ENCODE peak calls at places on chromosomes 12 and 14, in five cellular contexts. X is CD8-positive, alpha-beta memory T cell; H is thyroid gland; L is ovary; Z is body of pancreas. W is an unnamed sample. For H3K4me1, the result is how much of the 10 kb centered on the place peaks cover.

GRCh38 chr12:121050725-121051124 is 11.7 kb upstream of the OASL start:
- DNase-seq in X (no peak), H (no peak), L (no peak), Z (no peak), W (no peak)

GRCh38 chr12:11500222-11500860 is 105.0 kb upstream of the PRB2 start:
- DNase-seq in X (peak), H (peak), L (peak), Z (peak), W (peak)

GRCh38 chr12:52278931-52279682 is 4.7 kb downstream of the KRT86 start:
- DNase-seq in X (peak), H (peak), L (peak), Z (peak), W (peak)

GRCh38 chr14:69518341-69519101 is 34.0 kb downstream of the PLEKHD1 start:
- DNase-seq in X (no peak), H (peak), L (no peak), Z (no peak), W (no peak)

GRCh38 chr12:109440851-109441490 is 36.1 kb downstream of the KCTD10 start:
- DNase-seq in X (no peak), H (no peak), L (no peak), Z (peak), W (peak)

GRCh38 chr12:42482820-42483533 is 106.6 kb downstream of the PRICKLE1 start:
- DNase-seq in X (peak), H (peak), L (peak), Z (peak), W (peak)

GRCh38 chr12:2344892-2345291 is 292.1 kb downstream of the CACNA1C start:
- DNase-seq in X (no peak), H (no peak), L (no peak), Z (no peak), W (no peak)

GRCh38 chr12:100520048-100520769 is 46.5 kb downstream of the NR1H4 start:
- DNase-seq in X (no peak), H (no peak), L (no peak), Z (no peak), W (no peak)

GRCh38 chr14:31947680-31948580 is 129.2 kb upstream of the ARHGAP5 start:
- DNase-seq in X (no peak), H (no peak), L (no peak), Z (no peak), W (no peak)

GRCh38 chr12:84732941-84733340 is 179.7 kb downstream of the SLC6A15 start:
- DNase-seq in X (no peak), H (no peak), L (no peak), Z (no peak), W (no peak)

GRCh38 chr14:66496911-66497310 is 10.7 kb downstream of the CCDC196 start:
- DNase-seq in X (no peak), H (no peak), L (no peak), Z (no peak), W (no peak)

GRCh38 chr12:53737951-53738833 is 10.9 kb upstream of the CALCOCO1 start:
- DNase-seq in X (peak), H (peak), L (no peak), Z (no peak), W (peak)
- H3K4me3 ChIP-seq in X (peak), H (no peak), L (no peak), Z (no peak), W (no peak)

GRCh38 chr12:67482751-67483661 is 165.5 kb upstream of the DYRK2 start:
- DNase-seq in X (peak), H (peak), L (peak), Z (peak), W (peak)
- H3K27ac ChIP-seq in X (no peak), H (no peak), L (no peak), Z (no peak), W (peak)

DNA sequence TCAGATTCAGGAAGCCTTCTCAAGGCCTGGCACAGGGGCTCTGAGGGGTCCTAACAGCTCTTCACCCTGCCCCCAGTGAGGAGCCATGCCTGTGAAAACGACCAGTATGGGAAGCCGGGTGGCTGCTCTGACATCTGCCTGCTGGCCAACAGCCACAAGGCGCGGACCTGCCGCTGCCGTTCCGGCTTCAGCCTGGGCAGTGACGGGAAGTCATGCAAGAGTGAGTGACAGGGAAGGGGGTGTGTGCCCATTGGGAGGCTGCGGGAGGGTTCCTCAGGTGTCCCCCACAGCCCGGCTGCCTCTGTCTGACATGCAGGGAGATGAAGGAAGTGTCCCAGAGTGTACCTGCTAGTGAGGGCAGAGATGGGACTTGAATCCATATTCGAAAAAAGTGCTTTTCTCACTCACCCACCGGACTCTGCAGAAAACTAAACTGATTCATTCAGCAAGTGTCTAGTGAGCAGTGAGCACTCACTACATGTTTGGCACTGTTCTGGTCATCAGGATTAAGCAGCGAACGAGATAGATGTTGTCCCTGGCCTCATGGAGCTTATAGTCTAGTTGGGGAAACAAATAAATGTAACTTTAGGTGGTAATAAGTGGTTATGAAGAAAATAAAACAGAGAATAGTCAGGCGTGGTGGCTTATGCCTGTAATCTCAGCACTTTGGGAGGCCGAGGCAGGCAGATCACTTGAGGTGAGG is 9.4 kb upstream of the LRP1-AS start:
- DNase-seq in X (no peak), H (no peak), L (no peak), Z (no peak), W (no peak)
- H3K4me1 ChIP-seq in X (under half), H (under half), L (under half), Z (under half), W (under half)

DNA sequence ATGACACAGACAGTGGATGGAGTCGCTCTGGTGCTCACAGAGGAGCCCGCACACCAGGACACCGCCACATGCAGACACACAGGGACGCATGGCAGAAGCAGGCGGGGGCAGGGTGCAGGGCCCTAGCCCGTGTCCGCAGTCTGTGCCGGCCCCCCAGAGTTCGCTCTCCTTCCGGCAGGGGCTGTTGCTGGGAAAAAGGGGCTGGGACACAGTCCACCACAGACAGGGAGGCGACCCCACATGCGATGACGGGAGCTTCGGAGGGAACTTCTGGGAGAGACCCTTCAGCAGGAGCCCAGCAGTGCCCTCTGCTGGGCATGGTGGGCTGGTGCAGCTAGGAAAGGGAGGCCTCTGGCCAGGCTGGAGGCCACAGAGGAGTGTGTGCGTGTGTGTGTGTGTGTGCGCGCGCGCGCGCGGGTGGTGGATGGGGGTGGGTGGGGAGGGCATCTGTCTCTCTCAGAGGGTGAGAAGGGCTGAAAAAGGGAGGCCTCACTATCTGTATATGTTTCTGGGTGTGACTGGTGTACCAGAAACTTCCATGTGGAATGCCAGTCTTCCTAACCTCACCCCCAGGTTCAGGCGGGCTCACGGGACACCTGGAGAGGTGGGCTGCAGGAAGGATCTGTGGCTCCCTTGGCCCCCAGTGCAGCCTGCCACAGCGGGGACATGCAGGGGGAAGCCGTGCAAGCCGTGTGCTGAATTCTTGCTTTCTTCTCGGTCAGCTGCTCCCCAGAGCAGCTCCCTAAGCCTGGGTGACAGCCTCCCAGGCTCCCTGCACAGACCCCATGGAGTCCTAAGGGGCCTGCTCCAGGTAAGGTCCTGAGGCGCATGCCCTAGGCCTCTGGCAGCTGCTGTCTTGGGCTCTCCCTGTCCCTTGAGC is 60.7 kb downstream of the PLEKHG3 start:
- DNase-seq in X (peak), H (peak), L (peak), Z (peak), W (peak)
- H3K4me3 ChIP-seq in X (no peak), H (no peak), L (no peak), Z (no peak), W (no peak)

GRCh38 chr12:54306925-54307731 is 6.3 kb upstream of the NFE2 start:
- DNase-seq in X (peak), H (peak), L (peak), Z (peak), W (peak)
- H3K27ac ChIP-seq in X (no peak), H (no peak), L (no peak), Z (no peak), W (no peak)

DNA sequence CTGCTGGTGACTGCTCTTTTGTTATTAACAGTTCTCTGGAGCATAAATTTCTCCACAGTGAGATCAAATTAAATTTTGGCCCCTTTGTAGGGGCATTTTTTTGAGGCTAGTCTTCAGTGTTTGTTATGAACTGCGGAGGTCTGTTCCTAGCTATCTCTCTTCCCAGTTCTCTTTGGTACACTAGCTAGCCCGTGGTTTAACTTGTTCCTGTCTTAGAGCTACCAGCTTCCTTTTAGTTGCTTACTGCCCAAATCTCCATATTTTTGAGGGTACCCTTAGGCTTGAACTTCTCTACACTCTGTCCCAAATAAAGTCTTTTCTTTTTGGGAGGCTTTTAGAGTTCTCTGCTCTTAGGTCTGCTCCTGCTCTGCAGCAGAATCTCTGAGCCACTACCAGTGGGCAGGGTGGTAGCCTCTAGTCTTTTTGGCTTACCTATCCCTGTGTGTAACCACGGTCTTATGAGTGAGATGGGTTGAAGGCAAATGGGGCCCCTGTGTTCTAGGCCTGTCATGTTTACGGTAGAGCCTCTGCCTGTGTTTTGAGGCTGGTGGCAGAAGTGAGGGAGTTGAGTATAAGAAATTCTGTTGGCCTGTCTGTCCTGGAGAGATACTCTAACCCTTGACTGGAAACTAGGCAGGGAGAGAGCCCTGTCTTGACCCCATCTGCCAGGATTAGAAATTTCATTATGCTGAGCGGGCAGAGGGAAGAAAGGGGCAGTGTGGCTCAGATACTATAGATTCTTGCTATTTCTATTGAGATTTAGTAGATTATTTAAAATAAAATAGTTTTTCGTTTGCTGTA is 21.0 kb downstream of the CNOT2 start:
- DNase-seq in X (no peak), H (no peak), L (no peak), Z (no peak), W (no peak)
- H3K4me1 ChIP-seq in X (under half), H (under half), L (under half), Z (under half), W (under half)

GRCh38 chr12:130608132-130608531 is 108.0 kb downstream of the RIMBP2 start:
- DNase-seq in X (no peak), H (no peak), L (no peak), Z (no peak), W (no peak)

GRCh38 chr12:130603566-130603965 is 112.5 kb downstream of the RIMBP2 start:
- DNase-seq in X (no peak), H (no peak), L (no peak), Z (no peak), W (no peak)

GRCh38 chr12:130602251-130602650 is 113.8 kb downstream of the RIMBP2 start:
- DNase-seq in X (no peak), H (no peak), L (no peak), Z (no peak), W (no peak)

GRCh38 chr12:130609966-130610365 is 106.1 kb downstream of the RIMBP2 start:
- DNase-seq in X (no peak), H (no peak), L (no peak), Z (no peak), W (no peak)

GRCh38 chr12:130606245-130606644 is 109.9 kb downstream of the RIMBP2 start:
- DNase-seq in X (no peak), H (no peak), L (no peak), Z (no peak), W (no peak)
- H3K4me3 ChIP-seq in X (no peak), H (no peak), L (no peak), Z (no peak), W (no peak)

DNA sequence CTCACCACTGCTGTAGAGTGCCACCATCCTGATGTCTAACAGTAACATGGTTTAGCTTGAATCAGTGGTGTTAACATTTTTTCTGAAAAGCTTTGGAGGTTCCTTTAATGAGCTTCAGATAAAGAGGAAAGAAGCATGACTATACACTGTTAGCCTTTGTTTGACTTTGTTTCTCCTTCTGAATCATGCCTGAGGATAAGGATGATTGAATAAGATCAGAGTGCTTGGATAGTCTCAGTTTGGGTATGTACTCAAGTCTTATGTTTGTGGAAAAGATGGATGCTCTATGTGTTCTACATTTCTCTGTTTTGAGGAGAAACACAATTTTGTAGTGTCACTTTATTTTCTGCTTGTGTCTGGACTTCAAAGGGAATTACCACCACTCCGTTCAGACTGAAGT is 42.0 kb downstream of the GPATCH2L start:
- DNase-seq in X (no peak), H (no peak), L (no peak), Z (no peak), W (no peak)
- H3K27ac ChIP-seq in X (no peak), H (no peak), L (no peak), Z (no peak), W (no peak)

DNA sequence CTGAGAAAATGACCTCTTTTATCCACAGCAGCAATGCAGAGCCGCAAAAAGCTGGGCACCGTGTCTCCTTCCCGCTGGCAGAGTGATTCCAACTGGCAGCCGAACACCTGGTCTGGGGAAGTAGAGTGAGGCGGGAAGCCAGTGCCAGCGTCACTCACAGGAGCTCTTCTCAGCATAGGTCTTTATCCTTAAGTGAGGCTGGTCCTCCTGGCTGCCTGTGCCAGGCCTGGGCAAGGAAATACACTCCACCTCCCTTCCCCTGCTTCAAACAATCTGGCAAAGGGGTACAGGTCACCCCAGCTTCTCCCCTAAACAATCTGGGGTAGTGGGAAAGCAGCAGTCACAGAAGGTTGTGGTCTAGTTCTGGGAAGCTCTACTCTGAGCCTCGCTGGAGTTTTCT is 4.8 kb downstream of the ARHGAP9 start:
- DNase-seq in X (no peak), H (no peak), L (no peak), Z (no peak), W (no peak)
- H3K4me1 ChIP-seq in X (half or more), H (under half), L (under half), Z (under half), W (under half)

DNA sequence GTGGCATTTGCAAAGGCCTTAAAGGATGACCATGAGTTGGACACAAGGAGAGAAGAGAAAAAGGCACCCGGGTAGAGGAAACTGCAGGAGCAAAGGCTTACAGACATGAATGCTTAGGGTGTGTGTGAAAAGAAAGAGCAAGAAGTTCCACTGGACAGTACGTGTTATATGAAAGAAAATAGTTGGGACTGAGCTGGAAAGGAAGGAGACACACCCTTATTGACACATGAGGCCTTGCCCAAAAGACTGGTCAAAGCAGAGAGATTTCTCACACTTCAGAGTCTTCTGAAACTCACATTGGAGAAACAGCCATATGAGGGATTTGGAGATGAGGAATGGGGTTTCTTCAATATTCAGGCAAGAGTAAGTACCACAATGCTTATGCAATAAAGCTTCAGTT is 56.0 kb downstream of the TTC9 start:
- DNase-seq in X (no peak), H (no peak), L (no peak), Z (no peak), W (peak)
- H3K4me3 ChIP-seq in X (no peak), H (no peak), L (no peak), Z (no peak), W (no peak)

W was measured in small intestine.